ENCODE peak calls at places on chromosomes 13 and 19, in seven cellular contexts. J is spleen; R is tibial nerve; Y is uterus; H is AG04450; G is CD8-positive, alpha-beta T cell; C is PC-3. N is an unnamed sample. For H3K9me3, the result is how much of the 10 kb centered on the place peaks cover.

GRCh38 chr13:31096624-31097302 is 64.9 kb downstream of the HSPH1 start:
- DNase-seq in H (no peak), R (no peak), Y (no peak), J (no peak), C (peak), G (no peak), N (no peak)

GRCh38 chr13:32017449-32017848 is 14.1 kb upstream of the FRY start:
- DNase-seq in G (no peak), H (no peak), R (no peak), C (no peak), Y (no peak), J (no peak), N (no peak)

GRCh38 chr13:98447881-98448641 is 128.8 kb downstream of the STK24 start:
- DNase-seq in C (peak), R (no peak), J (no peak), Y (no peak), H (no peak), G (no peak), N (peak)

GRCh38 chr13:98955336-98955735 is 22.5 kb downstream of the DOCK9 start:
- DNase-seq in R (no peak), C (no peak), J (no peak), H (no peak), Y (no peak), G (no peak), N (no peak)

GRCh38 chr13:99311137-99311536 is 3.9 kb upstream of the GPR183 start:
- DNase-seq in H (no peak), G (no peak), J (no peak), C (no peak), Y (no peak), R (no peak), N (no peak)

GRCh38 chr13:80132741-80133601 is 208.0 kb downstream of the SPRY2 start:
- DNase-seq in H (no peak), R (peak), G (no peak), Y (peak), C (peak), J (no peak), N (peak)

GRCh38 chr19:38952395-38953165 is 21.8 kb downstream of the MRPS12 start:
- DNase-seq in C (peak), J (peak), R (no peak), G (no peak), H (no peak), Y (no peak), N (no peak)

GRCh38 chr19:18306209-18306902 is 16.5 kb downstream of the LSM4 start:
- DNase-seq in C (no peak), R (no peak), H (no peak), Y (no peak), J (no peak), G (no peak), N (no peak)

GRCh38 chr19:12913011-12913561 is 6.0 kb downstream of the SYCE2 start:
- DNase-seq in R (peak), C (peak), H (peak), J (no peak), G (no peak), Y (peak), N (peak)

GRCh38 chr19:45913874-45914830 is at the start of gene NANOS2:
- DNase-seq in H (no peak), J (no peak), G (no peak), C (peak), R (no peak), Y (no peak), N (no peak)

GRCh38 chr13:32414580-32414979 is 13.3 kb downstream of the N4BP2L1 start:
- DNase-seq in H (no peak), G (no peak), R (no peak), C (no peak), J (no peak), Y (no peak), N (no peak)

GRCh38 chr19:19451429-19452240 is 46.2 kb downstream of the GATAD2A start:
- DNase-seq in G (peak), J (no peak), C (no peak), H (no peak), R (no peak), Y (no peak), N (no peak)

GRCh38 chr13:51599444-51600176 is 15.3 kb downstream of the WDFY2 start:
- DNase-seq in H (no peak), C (no peak), J (no peak), G (no peak), Y (no peak), R (no peak), N (no peak)
- TF ChIP-seq CTCF in H (no peak), C (no peak), J (no peak), G (no peak), Y (no peak), R (no peak), N (no peak)

GRCh38 chr13:84870190-84870589 is 929.0 kb downstream of the SLITRK6 start:
- DNase-seq in C (peak), G (no peak), R (no peak), Y (no peak), H (no peak), J (no peak), N (no peak)
- H3K9me3 ChIP-seq in C (under half), G (under half), R (under half), Y (under half), H (under half), J (under half), N (under half)

GRCh38 chr19:55353803-55354697 is 469 bp downstream of the COX6B2 start:
- DNase-seq in J (peak), C (peak), Y (peak), G (peak), H (no peak), R (no peak), N (peak)

GRCh38 chr19:55352746-55353145 is 1.8 kb downstream of the COX6B2 start:
- DNase-seq in Y (no peak), J (no peak), H (no peak), C (no peak), G (no peak), R (no peak), N (no peak)

GRCh38 chr19:55353356-55353802 is 1.1 kb downstream of the COX6B2 start:
- DNase-seq in G (no peak), C (peak), J (no peak), H (no peak), Y (no peak), R (no peak), N (no peak)

GRCh38 chr19:55355213-55355821 is 798 bp upstream of the COX6B2 start:
- DNase-seq in H (no peak), J (no peak), R (no peak), C (peak), Y (no peak), G (no peak), N (no peak)

DNA sequence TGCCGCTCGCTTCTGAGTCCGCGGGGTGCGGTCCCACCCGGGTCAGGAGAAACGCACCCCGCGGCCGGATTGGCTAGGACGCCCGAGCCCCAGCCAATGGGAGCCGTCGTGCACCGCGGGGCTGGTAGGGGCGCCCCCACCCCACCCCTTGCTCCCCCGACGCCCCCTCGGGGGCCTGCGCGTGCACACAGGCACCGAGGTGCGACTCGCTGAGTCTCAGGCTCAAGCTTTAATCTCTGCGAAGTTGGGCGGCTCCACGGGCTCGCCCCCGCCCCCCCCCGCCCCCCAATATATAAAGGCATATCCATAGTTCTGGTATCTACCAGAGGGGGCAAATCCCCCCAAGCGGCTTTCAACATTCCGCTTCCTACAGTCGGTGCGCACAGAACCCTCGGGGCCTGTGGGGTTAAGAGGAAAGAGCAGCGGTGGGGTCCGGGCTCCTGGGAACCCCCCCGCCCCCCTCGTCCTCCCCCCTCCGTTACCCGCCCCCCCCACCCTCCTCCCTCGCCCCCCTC is at the start of gene COX6B2:
- DNase-seq in C (no peak), R (no peak), Y (no peak), G (no peak), H (no peak), J (no peak), N (no peak)
- H3K4me3 ChIP-seq in C (peak), R (peak), Y (peak), G (peak), H (peak), J (peak), N (peak)

DNA sequence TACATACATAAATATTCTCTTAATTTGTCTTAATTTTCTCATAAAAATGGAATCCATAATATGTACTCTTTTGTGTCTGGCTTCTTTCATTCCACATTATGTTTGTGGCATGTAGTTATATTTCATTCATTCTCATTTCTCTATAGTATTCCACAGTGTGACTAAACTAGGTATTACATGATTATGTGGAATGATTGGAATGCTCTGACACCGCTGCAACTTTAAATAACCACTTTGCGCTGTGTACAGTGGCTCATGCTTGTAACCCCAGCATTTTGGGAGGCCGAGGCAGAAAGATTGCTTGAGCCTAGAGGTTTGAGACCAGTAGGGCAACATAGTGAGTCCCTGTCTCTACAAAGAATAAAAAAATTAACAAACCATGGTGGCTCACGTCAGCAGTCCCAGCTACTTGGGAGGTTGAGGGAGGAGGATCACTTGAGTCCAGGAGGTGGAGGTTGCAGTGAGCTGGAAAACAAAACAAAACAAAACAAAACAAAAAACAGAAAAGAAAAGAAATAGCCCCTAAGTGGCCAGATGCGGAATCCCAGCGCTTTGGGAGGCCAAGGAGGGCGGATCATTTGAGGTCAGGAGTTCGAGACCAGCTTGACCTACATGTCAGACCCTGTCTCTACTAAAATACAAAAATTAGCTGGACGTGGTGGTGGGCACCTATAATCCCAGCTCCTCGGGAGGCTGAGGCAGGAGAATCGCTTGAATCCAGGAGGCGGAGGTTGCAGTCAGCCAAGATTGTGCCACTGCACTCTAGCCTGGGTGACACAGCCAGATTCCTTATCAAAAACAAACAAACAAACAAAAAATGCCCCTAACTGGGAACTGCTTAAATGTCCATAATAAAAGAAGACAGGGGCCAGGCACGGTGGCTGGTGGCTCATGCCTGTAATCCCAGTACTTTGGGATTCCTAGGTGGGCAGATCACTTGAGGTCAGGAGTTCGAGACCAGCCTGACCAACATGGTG is 8.0 kb upstream of the SAE1 start:
- DNase-seq in R (no peak), C (peak), G (no peak), J (no peak), Y (no peak), H (no peak), N (peak)
- TF ChIP-seq CTCF in R (no peak), C (no peak), G (no peak), J (no peak), Y (no peak), H (no peak), N (no peak)

DNA sequence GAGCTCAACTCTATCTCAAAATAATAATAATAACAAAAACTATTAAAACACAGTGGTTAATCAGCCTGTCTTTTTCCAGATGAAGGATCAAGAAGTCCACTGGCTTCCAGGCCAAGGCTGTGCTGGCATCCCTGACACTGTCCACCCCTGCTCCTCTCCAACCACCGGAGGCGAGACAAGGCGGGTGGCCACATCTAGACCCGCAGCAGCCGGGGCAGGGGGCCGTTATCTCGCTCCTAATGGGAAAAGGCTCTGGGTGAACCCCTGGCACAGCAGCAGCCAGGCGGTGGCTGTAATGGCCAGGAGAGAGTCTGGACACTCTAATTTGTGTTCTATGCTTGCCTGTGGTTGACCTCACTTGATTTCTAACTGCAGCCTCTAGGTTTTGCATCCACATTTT is 158.0 kb upstream of the SOX1 start:
- DNase-seq in R (no peak), H (no peak), J (peak), G (no peak), Y (no peak), C (no peak), N (no peak)
- H3K9me3 ChIP-seq in R (under half), H (half or more), J (under half), G (under half), Y (under half), C (under half), N (under half)

GRCh38 chr19:11195681-11196080 is 1.7 kb downstream of the KANK2 start:
- DNase-seq in G (no peak), H (no peak), R (no peak), C (no peak), J (no peak), Y (no peak), N (no peak)
- H3K4me3 ChIP-seq in G (no peak), H (peak), R (peak), C (no peak), J (peak), Y (peak), N (peak)

N was measured in fibroblast of lung.